ENCODE peak calls at places on chromosome 13, in eight cellular contexts. O is ovary, Q is uterus, X is testis, N is A549, Y is tibial nerve, H is IMR-90, K is heart left ventricle. A is an unnamed sample.

GRCh38 chr13:35388979-35389378 is 87.5 kb downstream of the MAB21L1 start:
- DNase-seq in H (peak; percentile 3), O (no peak), Y (no peak), N (no peak), Q (no peak), K (no peak), X (no peak), A (no peak)

GRCh38 chr13:95447766-95448165 is 104.8 kb upstream of the CLDN10 start:
- DNase-seq in O (no peak), H (no peak), N (no peak), Q (no peak), X (no peak), Y (no peak), K (no peak), A (no peak)

GRCh38 chr13:76454991-76455390 is 431.2 kb downstream of the KCTD12 start:
- DNase-seq in Q (no peak), K (no peak), Y (no peak), N (no peak), O (no peak), X (no peak), H (peak; percentile 13), A (no peak)

GRCh38 chr13:103130681-103131210 is 64.5 kb upstream of the SLC10A2 start:
- DNase-seq in Q (no peak), O (no peak), N (no peak), K (no peak), X (no peak), Y (no peak), H (no peak), A (no peak)

GRCh38 chr13:51280379-51280940 is 58.3 kb downstream of the FAM124A start:
- DNase-seq in N (no peak), X (no peak), Q (no peak), K (no peak), H (no peak), O (no peak), Y (no peak), A (peak; percentile 58)

GRCh38 chr13:55219538-55219937 is 1921.2 kb upstream of the PRR20A start:
- DNase-seq in N (no peak), H (no peak), O (no peak), Q (no peak), Y (no peak), X (no peak), K (no peak), A (no peak)

GRCh38 chr13:70960841-70961443 is 852.7 kb upstream of the KLHL1 start:
- DNase-seq in H (peak; percentile 13), O (no peak), Y (peak; percentile 22), N (peak; percentile 14), X (no peak), K (no peak), Q (no peak), A (no peak)

GRCh38 chr13:34591801-34592454 is 350.1 kb upstream of the NBEA start:
- DNase-seq in O (no peak), H (no peak), K (peak; percentile 67), N (no peak), Q (no peak), Y (peak; percentile 63), X (peak; percentile 17), A (no peak)

GRCh38 chr13:36329355-36329754 is 16.8 kb downstream of the SPART start:
- DNase-seq in H (peak; percentile 46), K (no peak), X (no peak), N (no peak), Y (no peak), O (no peak), Q (no peak), A (no peak)

GRCh38 chr13:113562085-113562749 is 22.3 kb upstream of the TFDP1 start:
- DNase-seq in N (peak; percentile 54), O (peak; percentile 80), K (peak; percentile 73), Q (peak; percentile 53), X (peak; percentile 84), Y (peak; percentile 66), H (peak; percentile 76), A (no peak)

GRCh38 chr13:48532146-48532472 is 771 bp downstream of the RCBTB2 start:
- DNase-seq in Y (peak; percentile 39), H (peak; percentile 52), K (no peak), O (no peak), X (no peak), Q (no peak), N (no peak), A (no peak)

GRCh38 chr13:43031881-43032280 is 8.5 kb downstream of the DNAJC15 start:
- DNase-seq in Y (no peak), H (no peak), X (no peak), K (no peak), O (no peak), N (no peak), Q (no peak), A (no peak)

GRCh38 chr13:63209330-63210017 is 1793.8 kb upstream of the PCDH20 start:
- DNase-seq in Q (no peak), Y (no peak), O (no peak), K (no peak), N (no peak), H (peak; percentile 65), X (no peak), A (no peak)

GRCh38 chr13:113864303-113864890 is 521 bp upstream of the GAS6 start:
- DNase-seq in K (peak; percentile 29), Q (no peak), X (peak; percentile 18), Y (no peak), O (peak; percentile 50), H (peak; percentile 33), N (no peak), A (no peak)

GRCh38 chr13:94073006-94073744 is 406.3 kb downstream of the DCT start:
- DNase-seq in Q (no peak), K (no peak), N (no peak), X (no peak), H (peak; percentile 91), Y (no peak), O (no peak), A (no peak)

GRCh38 chr13:98322091-98322718 is 145.1 kb upstream of the RNF113B start:
- DNase-seq in Y (no peak), O (no peak), N (no peak), Q (no peak), H (no peak), X (no peak), K (no peak), A (no peak)

GRCh38 chr13:101487046-101487830 is 34.8 kb downstream of the ITGBL1 start:
- DNase-seq in O (no peak), Y (no peak), K (no peak), H (no peak), Q (no peak), X (no peak), N (no peak), A (no peak)

GRCh38 chr13:40596484-40596883 is 70.0 kb downstream of the FOXO1 start:
- DNase-seq in N (no peak), Q (no peak), Y (no peak), K (no peak), X (no peak), H (no peak), O (no peak), A (no peak)
- TF ChIP-seq POLR2A in N (no peak), Q (no peak), Y (no peak), K (no peak), X (no peak), H (no peak), O (no peak), A (no peak)

DNA sequence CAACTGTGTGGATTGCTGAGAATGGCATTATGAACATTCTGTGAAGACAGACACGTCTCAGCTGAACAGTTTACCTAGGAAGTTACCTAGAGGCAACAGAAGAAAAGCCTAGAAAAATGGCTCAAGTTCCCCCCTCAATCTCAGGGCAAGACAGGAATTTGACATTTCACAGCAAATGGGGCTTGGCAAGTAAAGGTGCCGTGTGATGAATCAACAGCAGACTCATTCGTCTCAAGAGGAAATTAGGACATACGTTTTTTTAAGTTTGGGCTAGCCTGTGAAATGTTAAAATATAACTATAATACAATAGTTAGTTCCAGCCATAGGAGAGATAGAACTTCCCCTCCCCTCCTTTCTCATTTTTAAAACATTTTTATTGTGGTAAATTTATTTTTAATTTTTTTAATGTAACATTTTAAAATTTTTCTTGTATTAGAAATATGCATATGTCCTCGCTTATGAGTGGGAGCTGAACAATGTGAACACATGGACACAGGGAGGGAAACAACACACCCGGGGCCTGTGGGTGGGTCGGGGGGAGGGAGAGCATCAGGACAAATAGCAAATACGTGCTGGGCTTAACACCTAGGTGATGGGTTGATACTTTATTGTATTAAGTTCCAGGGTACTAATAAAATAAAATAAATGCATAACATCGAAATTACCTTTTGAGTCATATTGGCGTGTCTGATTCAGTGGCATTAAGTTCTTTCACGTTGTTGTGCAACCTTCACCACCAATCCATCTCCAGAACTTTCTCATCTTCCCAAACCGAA is 116.0 kb downstream of the COL4A2 start:
- DNase-seq in Y (no peak), O (no peak), N (no peak), H (no peak), X (no peak), Q (no peak), K (no peak), A (no peak)
- H3K4me1 ChIP-seq in Y (no peaks in the 10 kb centered on the region), O (peaks cover 2% of the 10 kb centered on the region), N (peaks cover 27% of the 10 kb centered on the region), H (peaks cover 22% of the 10 kb centered on the region), X (no peaks in the 10 kb centered on the region), Q (peaks cover 4% of the 10 kb centered on the region), K (peaks cover 24% of the 10 kb centered on the region), A (peaks cover 89% of the 10 kb centered on the region)

GRCh38 chr13:49791753-49792549 is 531 bp downstream of the KPNA3 start:
- DNase-seq in O (peak; percentile 69), Q (peak; percentile 34), X (peak; percentile 61), N (peak; percentile 29), Y (peak; percentile 21), H (peak; percentile 36), K (peak; percentile 51), A (peak; percentile 70)
- TF ChIP-seq POLR2A in O (no peak), Q (no peak), X (no peak), N (no peak), Y (peak; percentile 3), H (peak; percentile 55), K (no peak), A (no peak)

GRCh38 chr13:32262619-32263018 is 52.5 kb downstream of the ZAR1L start:
- DNase-seq in X (no peak), Y (no peak), K (no peak), O (no peak), H (no peak), N (no peak), Q (no peak), A (no peak)

GRCh38 chr13:32262165-32262564 is 53.0 kb downstream of the ZAR1L start:
- DNase-seq in O (no peak), X (no peak), H (peak; percentile 39), K (no peak), Q (no peak), N (no peak), Y (no peak), A (no peak)

GRCh38 chr13:32266130-32266529 is 49.0 kb downstream of the ZAR1L start:
- DNase-seq in O (no peak), K (no peak), Y (no peak), H (no peak), Q (no peak), N (no peak), X (no peak), A (no peak)

GRCh38 chr13:32265726-32266125 is 49.4 kb downstream of the ZAR1L start:
- DNase-seq in N (no peak), O (no peak), Q (no peak), H (no peak), Y (no peak), K (no peak), X (no peak), A (no peak)

DNA sequence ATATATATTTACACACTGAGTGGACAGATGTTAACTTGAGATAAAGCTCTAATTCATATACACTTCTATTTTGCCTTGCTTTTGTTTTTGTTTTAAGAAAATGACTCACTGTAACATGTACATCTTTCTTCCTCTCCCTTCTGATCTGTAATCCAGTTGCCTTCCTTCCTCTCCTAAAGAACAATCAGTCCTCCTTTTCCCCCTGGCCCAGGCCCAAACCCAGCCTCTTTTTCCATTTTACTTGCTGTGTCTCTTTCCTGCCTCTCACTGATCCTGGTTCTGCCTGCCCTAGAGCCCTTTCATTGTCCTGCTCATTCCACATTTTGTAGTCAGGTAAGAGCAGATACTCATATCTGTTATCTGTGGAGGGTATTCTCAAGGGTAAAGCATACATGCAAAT is 50.8 kb downstream of the ZAR1L start:
- DNase-seq in H (peak; percentile 55), O (peak; percentile 56), K (peak; percentile 79), Q (peak; percentile 80), Y (peak; percentile 42), N (no peak), X (peak; percentile 34), A (peak; percentile 85)
- H3K4me1 ChIP-seq in H (peaks cover 13% of the 10 kb centered on the region), O (peaks cover 3% of the 10 kb centered on the region), K (peaks cover 47% of the 10 kb centered on the region), Q (no peaks in the 10 kb centered on the region), Y (peaks cover 8% of the 10 kb centered on the region), N (no peaks in the 10 kb centered on the region), X (no peaks in the 10 kb centered on the region), A (peaks cover 47% of the 10 kb centered on the region)

A was measured in sigmoid colon.